ENCODE peak calls at places on chromosomes 5 and 9, in nine cellular contexts. J, R, F, U, Z, Q, B, L and A are unnamed samples.

GRCh38 chr5:172223901-172224873 is 30.2 kb downstream of the EFCAB9 start:
- DNase-seq in J (no peak), R (no peak), F (no peak), U (no peak), Z (peak; percentile 56), Q (no peak), B (no peak), L (no peak), A (no peak)

GRCh38 chr9:73065439-73065838 is 86.2 kb upstream of the ANXA1 start:
- DNase-seq in J (no peak), R (no peak), F (no peak), U (no peak), Z (no peak), Q (no peak), B (no peak), L (no peak), A (no peak)

GRCh38 chr9:74277532-74277931 is 219.6 kb upstream of the RORB start:
- DNase-seq in J (no peak), R (peak; percentile 91), F (no peak), U (no peak), Z (no peak), Q (no peak), B (no peak), L (no peak), A (no peak)

GRCh38 chr9:33220681-33221567 is 19.0 kb upstream of the SPINK4 start:
- DNase-seq in J (no peak), R (peak; percentile 10), F (no peak), U (no peak), Z (no peak), Q (no peak), B (no peak), L (no peak), A (no peak)

GRCh38 chr5:58133631-58134296 is 326.1 kb downstream of the PLK2 start:
- DNase-seq in J (peak; percentile 41), R (no peak), F (peak; percentile 58), U (peak; percentile 66), Z (no peak), Q (peak; percentile 79), B (peak; percentile 81), L (no peak), A (no peak)

GRCh38 chr5:56910123-56910951 is 941 bp downstream of the SETD9 start:
- DNase-seq in J (peak; percentile 36), R (no peak), F (no peak), U (no peak), Z (peak; percentile 70), Q (no peak), B (peak; percentile 81), L (peak; percentile 21), A (no peak)

GRCh38 chr9:123246534-123246933 is 21.9 kb downstream of the STRBP start:
- DNase-seq in J (no peak), R (no peak), F (no peak), U (peak; percentile 5), Z (no peak), Q (no peak), B (no peak), L (no peak), A (no peak)

GRCh38 chr9:95561913-95562312 is 45.1 kb upstream of the PTCH1 start:
- DNase-seq in J (no peak), R (no peak), F (no peak), U (no peak), Z (no peak), Q (no peak), B (no peak), L (no peak), A (no peak)

GRCh38 chr9:34485822-34486221 is 27.2 kb downstream of the DNAI1 start:
- DNase-seq in J (no peak), R (no peak), F (no peak), U (no peak), Z (no peak), Q (no peak), B (no peak), L (no peak), A (no peak)

GRCh38 chr9:34479316-34479865 is 20.8 kb downstream of the DNAI1 start:
- DNase-seq in J (no peak), R (no peak), F (no peak), U (no peak), Z (peak; percentile 41), Q (no peak), B (no peak), L (no peak), A (no peak)

GRCh38 chr9:34486572-34486971 is 28.0 kb downstream of the DNAI1 start:
- DNase-seq in J (no peak), R (no peak), F (no peak), U (no peak), Z (no peak), Q (no peak), B (no peak), L (no peak), A (no peak)

GRCh38 chr9:34490360-34490759 is 31.8 kb downstream of the DNAI1 start:
- DNase-seq in J (peak; percentile 34), R (no peak), F (no peak), U (no peak), Z (no peak), Q (no peak), B (no peak), L (no peak), A (no peak)

DNA sequence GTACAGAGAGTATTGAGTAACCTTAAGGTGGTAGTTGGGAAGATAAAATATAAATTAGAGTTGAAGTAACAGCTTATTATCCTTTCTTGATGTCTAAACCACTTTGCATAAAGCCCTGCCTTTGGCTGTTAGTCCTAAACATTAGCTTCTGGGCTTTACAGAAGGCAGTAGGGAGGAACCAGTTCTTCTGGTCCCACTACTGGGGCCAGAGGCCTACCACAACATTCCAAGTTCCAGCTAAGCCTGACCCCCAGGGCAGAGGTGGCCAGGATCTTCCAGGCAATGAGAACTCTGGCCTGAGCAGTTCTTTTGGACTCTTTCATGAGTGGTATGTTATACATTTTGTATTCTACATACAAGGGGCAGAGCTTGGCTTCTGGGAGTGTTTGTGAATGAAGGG is 26.1 kb downstream of the DNAI1 start:
- DNase-seq in J (no peak), R (no peak), F (peak; percentile 73), U (peak; percentile 43), Z (no peak), Q (no peak), B (no peak), L (no peak), A (no peak)
- H3K27ac ChIP-seq in J (no peak overlapping the region), R (no peak overlapping the region), F (no peak overlapping the region), U (no peak overlapping the region), Z (no peak overlapping the region), Q (no peak overlapping the region), B (no peak overlapping the region), L (no peak overlapping the region), A (no peak overlapping the region)

DNA sequence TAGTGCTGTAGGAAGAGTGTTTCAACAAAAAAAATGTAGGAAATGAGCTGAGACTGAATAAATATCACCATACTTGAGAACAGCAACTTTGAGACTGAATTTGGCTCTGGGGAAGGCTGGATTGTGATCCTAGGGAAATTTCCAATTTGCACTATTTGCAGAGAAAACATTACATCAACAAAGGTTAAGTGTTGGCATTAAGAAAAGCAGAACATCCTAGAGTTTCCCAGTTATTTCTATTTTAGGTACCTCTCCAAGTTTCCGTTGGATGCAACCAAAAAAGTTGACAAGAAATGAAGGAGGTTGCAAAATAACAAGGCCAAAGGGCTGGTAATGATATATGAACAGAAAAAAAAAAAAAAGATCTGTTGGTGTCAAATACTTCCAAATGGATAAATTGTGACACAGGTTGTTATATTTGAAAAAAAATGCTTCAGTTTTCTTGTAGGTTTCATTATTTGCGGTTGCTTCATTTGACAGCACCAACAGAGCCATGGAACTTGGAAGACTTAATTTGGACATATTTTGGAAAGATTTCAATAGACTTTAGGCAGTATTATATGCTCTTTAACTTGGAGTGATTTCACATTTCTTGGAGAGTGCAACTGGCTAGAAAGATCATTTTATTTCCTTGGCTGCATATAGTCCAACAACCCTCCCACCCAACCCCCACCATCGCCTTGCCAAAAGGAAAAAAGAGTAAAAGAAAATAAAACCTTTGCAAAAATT is 230.8 kb downstream of the ZNF608 start:
- DNase-seq in J (no peak), R (no peak), F (no peak), U (no peak), Z (no peak), Q (no peak), B (no peak), L (no peak), A (no peak)
- H2AFZ ChIP-seq in J (no peak overlapping the region), R (no peak overlapping the region), F (no peak overlapping the region), U (no peak overlapping the region), Z (no peak overlapping the region), Q (no peak overlapping the region), B (no peak overlapping the region), L (no peak overlapping the region), A (no peak overlapping the region)

GRCh38 chr5:152063004-152063403 is 138.4 kb upstream of the GLRA1 start:
- DNase-seq in J (no peak), R (no peak), F (no peak), U (peak; percentile 13), Z (no peak), Q (no peak), B (no peak), L (no peak), A (no peak)

GRCh38 chr5:152070591-152070990 is 145.9 kb upstream of the GLRA1 start:
- DNase-seq in J (no peak), R (no peak), F (no peak), U (no peak), Z (no peak), Q (no peak), B (no peak), L (no peak), A (no peak)

GRCh38 chr5:152072076-152072475 is 147.4 kb upstream of the GLRA1 start:
- DNase-seq in J (no peak), R (no peak), F (no peak), U (peak; percentile 6), Z (no peak), Q (no peak), B (no peak), L (no peak), A (no peak)

GRCh38 chr5:152061095-152061494 is 136.4 kb upstream of the GLRA1 start:
- DNase-seq in J (no peak), R (no peak), F (no peak), U (no peak), Z (no peak), Q (no peak), B (no peak), L (no peak), A (no peak)

DNA sequence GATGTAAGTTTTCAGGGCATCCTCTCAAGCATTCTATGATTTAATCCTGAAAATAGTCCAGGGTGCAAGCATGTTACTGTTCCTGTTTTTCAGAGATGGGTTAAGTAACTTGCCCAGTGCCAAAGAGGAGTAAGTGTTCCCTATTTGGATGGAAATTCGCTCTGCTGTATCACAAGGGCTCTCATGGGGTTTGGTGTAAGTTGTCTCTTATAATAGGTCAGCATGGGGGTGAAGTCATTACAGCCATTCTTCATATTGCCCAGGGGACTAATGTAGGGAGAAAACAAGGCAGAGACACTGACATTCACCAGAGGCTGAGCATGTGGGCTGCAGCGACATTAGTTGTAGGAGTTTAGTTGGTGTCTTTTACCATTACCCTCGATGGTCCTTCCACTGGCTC is 142.1 kb upstream of the GLRA1 start:
- DNase-seq in J (no peak), R (no peak), F (no peak), U (no peak), Z (no peak), Q (no peak), B (no peak), L (no peak), A (no peak)
- H3K27ac ChIP-seq in J (no peak overlapping the region), R (no peak overlapping the region), F (no peak overlapping the region), U (no peak overlapping the region), Z (no peak overlapping the region), Q (no peak overlapping the region), B (no peak overlapping the region), L (no peak overlapping the region), A (no peak overlapping the region)

DNA sequence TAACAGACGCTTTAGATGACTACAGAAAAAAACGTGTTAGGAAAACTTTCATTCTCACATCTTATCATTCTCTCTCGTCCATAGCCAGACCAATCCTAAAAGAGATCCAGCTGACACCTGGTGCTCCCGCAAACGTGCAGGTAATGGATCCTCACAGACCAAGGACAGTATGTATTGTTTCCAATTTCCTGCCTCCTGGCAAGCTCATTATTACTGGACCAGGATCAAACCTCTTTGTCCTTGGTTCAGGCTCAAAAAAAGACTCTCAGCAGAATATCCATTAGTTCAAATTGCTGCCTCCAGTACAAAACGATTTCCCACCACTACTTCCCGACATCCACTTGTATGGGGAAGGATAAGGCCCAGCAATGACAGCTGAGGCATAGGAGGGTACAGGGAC is 62.4 kb downstream of the SERINC5 start:
- DNase-seq in J (no peak), R (no peak), F (no peak), U (no peak), Z (peak; percentile 77), Q (no peak), B (no peak), L (no peak), A (no peak)
- H2AFZ ChIP-seq in J (no peak overlapping the region), R (no peak overlapping the region), F (no peak overlapping the region), U (no peak overlapping the region), Z (no peak overlapping the region), Q (no peak overlapping the region), B (no peak overlapping the region), L (peak overlapping the region; percentile 69), A (no peak overlapping the region)